ENCODE peak calls at places on chromosomes 7 and 10, in five cellular contexts. Y is ovary, R is astrocyte, S is neural progenitor cell, P is H9. G is an unnamed sample.

GRCh38 chr7:109901916-109902315 is 1189.0 kb upstream of the LRRN3 start:
- DNase-seq in P (no peak), R (peak; percentile 39), Y (no peak), S (no peak), G (no peak)

GRCh38 chr10:122709971-122710370 is 10.3 kb upstream of the C10orf120 start:
- DNase-seq in P (no peak), R (no peak), S (no peak), Y (no peak), G (no peak)

GRCh38 chr10:78028438-78029293 is 649 bp downstream of the POLR3A start:
- DNase-seq in S (peak; percentile 60), P (no peak), R (peak; percentile 56), Y (no peak), G (peak; percentile 13)

GRCh38 chr10:78931333-78932083 is 137.3 kb upstream of the ZMIZ1 start:
- DNase-seq in S (no peak), R (peak; percentile 87), P (no peak), Y (peak; percentile 86), G (no peak)

GRCh38 chr7:91249506-91250233 is 14.6 kb upstream of the FZD1 start:
- DNase-seq in P (no peak), R (peak; percentile 66), Y (no peak), S (no peak), G (no peak)

GRCh38 chr10:9992656-9993055 is 1025.0 kb upstream of the CELF2 start:
- DNase-seq in P (peak; percentile 46), R (no peak), S (peak; percentile 60), Y (no peak), G (no peak)

GRCh38 chr10:63166742-63167258 is 33.7 kb downstream of the NRBF2 start:
- DNase-seq in P (no peak), S (peak; percentile 75), R (peak; percentile 56), Y (no peak), G (peak; percentile 22)

GRCh38 chr7:139159900-139160675 is 50.6 kb upstream of the ZC3HAV1 start:
- DNase-seq in P (no peak), Y (no peak), S (no peak), R (no peak), G (no peak)

GRCh38 chr7:13848576-13849527 is 140.6 kb downstream of the ETV1 start:
- DNase-seq in P (no peak), S (peak; percentile 67), Y (no peak), R (no peak), G (no peak)

GRCh38 chr10:78921906-78922305 is 146.9 kb upstream of the ZMIZ1 start:
- DNase-seq in S (no peak), Y (no peak), R (no peak), P (no peak), G (no peak)

GRCh38 chr7:46352335-46352954 is 431.4 kb upstream of the IGFBP3 start:
- DNase-seq in P (peak; percentile 57), Y (no peak), R (peak; percentile 40), S (peak; percentile 87), G (peak; percentile 50)

DNA sequence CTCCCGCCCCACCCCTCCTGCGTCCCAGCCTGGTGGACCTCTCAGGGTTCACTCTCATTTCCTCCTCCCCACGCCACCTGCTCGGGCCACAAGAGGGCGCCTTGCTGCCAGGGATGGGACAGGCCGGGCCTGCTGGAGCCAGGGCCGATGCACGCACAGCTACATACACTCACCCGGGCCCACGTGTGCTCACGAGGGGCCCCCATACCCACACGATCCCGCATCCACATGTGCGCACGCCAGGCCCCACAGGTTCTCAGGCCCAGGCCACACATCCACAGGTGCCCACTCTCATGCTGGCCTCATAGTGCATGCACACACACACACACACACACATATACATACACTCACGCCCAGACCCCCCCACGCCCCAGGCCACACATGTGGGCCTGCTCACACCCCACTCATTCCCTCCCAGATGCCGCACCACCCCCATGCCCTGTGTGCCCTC is 68.6 kb downstream of the LHPP start:
- DNase-seq in R (peak; percentile 52), Y (peak; percentile 84), P (peak; percentile 89), S (peak; percentile 83), G (peak; percentile 90)
- H3K27ac ChIP-seq in R (no peak overlapping the region), Y (no peak overlapping the region), P (no peak overlapping the region), S (no peak overlapping the region), G (no peak overlapping the region)

GRCh38 chr7:134327896-134328295 is 11.2 kb upstream of the SLC35B4 start:
- DNase-seq in Y (no peak), P (peak; percentile 79), S (peak; percentile 78), R (peak; percentile 12), G (peak; percentile 81)
- TF ChIP-seq CTCF in Y (no peak), P (peak; percentile 76), S (peak; percentile 74), R (peak; percentile 38), G (peak; percentile 76)

DNA sequence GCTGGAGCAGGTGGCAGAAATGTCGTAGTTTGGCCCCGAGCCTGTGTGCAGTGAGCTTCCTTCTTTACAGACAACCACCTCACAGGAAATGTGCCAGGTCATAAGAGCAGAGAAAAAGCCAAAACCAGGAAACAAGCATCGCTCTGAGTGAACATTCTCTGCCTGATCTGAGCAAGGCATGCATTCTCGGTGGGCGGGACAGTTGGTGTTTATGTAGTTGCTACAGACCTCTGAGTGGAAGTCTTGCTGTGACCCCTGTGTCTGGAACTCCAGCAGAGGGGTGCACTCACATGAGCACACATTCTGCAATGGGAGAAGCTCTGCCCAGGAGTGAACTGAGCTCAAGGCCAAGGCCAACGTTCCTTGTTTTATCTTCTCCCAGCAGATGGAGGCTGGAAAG is 230.1 kb downstream of the TCERG1L start:
- DNase-seq in R (no peak), Y (peak; percentile 79), P (no peak), S (no peak), G (no peak)
- H3K9me3 ChIP-seq in R (peaks cover 10% of the 10 kb centered on the region), Y (no peaks in the 10 kb centered on the region), P (no peaks in the 10 kb centered on the region), S (no peaks in the 10 kb centered on the region), G (no peaks in the 10 kb centered on the region)

GRCh38 chr7:106062521-106062931 is 49.6 kb downstream of the SYPL1 start:
- DNase-seq in S (no peak), P (no peak), R (no peak), Y (no peak), G (no peak)

GRCh38 chr7:106061301-106061979 is 50.7 kb downstream of the SYPL1 start:
- DNase-seq in S (no peak), Y (no peak), P (no peak), R (no peak), G (no peak)

GRCh38 chr7:106060394-106060920 is 51.7 kb downstream of the SYPL1 start:
- DNase-seq in P (no peak), Y (no peak), R (no peak), S (no peak), G (no peak)

GRCh38 chr7:106063039-106063438 is 49.1 kb downstream of the SYPL1 start:
- DNase-seq in P (no peak), R (no peak), Y (no peak), S (no peak), G (no peak)

DNA sequence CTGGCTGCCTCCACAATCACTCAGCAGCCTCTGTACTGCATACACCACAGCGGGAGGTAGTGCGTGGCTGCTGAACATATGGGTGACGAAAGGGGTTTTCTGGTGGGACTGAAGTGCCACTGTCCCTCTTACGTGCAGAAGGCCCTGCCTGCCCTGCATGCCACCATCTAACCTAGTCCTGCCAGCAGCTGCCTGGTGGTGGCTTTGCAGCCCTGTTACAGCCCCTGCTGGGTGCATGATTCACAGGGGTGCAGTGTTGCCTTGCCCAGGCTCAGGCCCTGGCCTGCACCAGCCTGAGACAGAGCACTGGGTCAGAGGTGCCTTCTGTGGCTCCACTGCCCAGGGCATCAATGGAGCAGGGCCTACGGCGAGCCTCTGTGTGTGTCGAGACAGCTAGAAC is 50.1 kb downstream of the SYPL1 start:
- DNase-seq in R (no peak), Y (no peak), S (no peak), P (no peak), G (no peak)
- H3K27ac ChIP-seq in R (no peak overlapping the region), Y (no peak overlapping the region), S (no peak overlapping the region), P (no peak overlapping the region), G (no peak overlapping the region)

GRCh38 chr10:76040107-76040829 is 608.8 kb downstream of the LRMDA start:
- DNase-seq in S (no peak), Y (no peak), R (no peak), P (no peak), G (peak; percentile 35)
- TF ChIP-seq CTCF in S (peak; percentile 40), Y (no peak), R (no peak), P (peak; percentile 60), G (peak; percentile 57)

GRCh38 chr7:157786375-157787274 is 449.8 kb downstream of the DNAJB6 start:
- DNase-seq in Y (no peak), R (no peak), S (no peak), P (no peak), G (no peak)
- H3K9me3 ChIP-seq in Y (no peaks in the 10 kb centered on the region), R (no peaks in the 10 kb centered on the region), S (no peaks in the 10 kb centered on the region), P (no peaks in the 10 kb centered on the region), G (no peaks in the 10 kb centered on the region)

G was measured in WERI-Rb-1.